ENCODE peak calls at places on chromosomes 6 and 20, in four cellular contexts. One of them, this sample, is unnamed.

GRCh38 chr6:130893277-130893676 is 66.1 kb downstream of the SMLR1 start:
- DNase-seq in K562: no peak
- DNase-seq in IMR-90: no peak
- DNase-seq in HepG2: no peak
- DNase-seq in this sample: no peak

GRCh38 chr6:138528986-138529385 is 29.7 kb upstream of the NHSL1 start:
- DNase-seq in K562: no peak
- DNase-seq in HepG2: no peak
- DNase-seq in IMR-90: no peak
- DNase-seq in this sample: no peak

GRCh38 chr20:57680131-57680716 is 29.6 kb downstream of the PMEPA1 start:
- DNase-seq in K562: no peak
- DNase-seq in HepG2: no peak
- DNase-seq in IMR-90: no peak
- DNase-seq in this sample: peak

GRCh38 chr6:11354019-11354418 is 121.6 kb upstream of the NEDD9 start:
- DNase-seq in HepG2: no peak
- DNase-seq in IMR-90: peak
- DNase-seq in K562: no peak
- DNase-seq in this sample: no peak

GRCh38 chr6:78615430-78615904 is 251.9 kb upstream of the IRAK1BP1 start:
- DNase-seq in HepG2: no peak
- DNase-seq in K562: no peak
- DNase-seq in IMR-90: no peak
- DNase-seq in this sample: peak

GRCh38 chr20:18197382-18198070 is 59.9 kb downstream of the KAT14 start:
- DNase-seq in HepG2: no peak
- DNase-seq in K562: no peak
- DNase-seq in IMR-90: no peak
- DNase-seq in this sample: no peak

GRCh38 chr20:34560141-34560523 is 1.6 kb downstream of the MAP1LC3A start:
- DNase-seq in IMR-90: no peak
- DNase-seq in HepG2: no peak
- DNase-seq in K562: no peak
- DNase-seq in this sample: no peak

GRCh38 chr20:63168861-63169260 is 47.1 kb downstream of the YTHDF1 start:
- DNase-seq in HepG2: no peak
- DNase-seq in K562: no peak
- DNase-seq in IMR-90: no peak
- DNase-seq in this sample: no peak

GRCh38 chr6:72466471-72466870 is 155.4 kb upstream of the KCNQ5 start:
- DNase-seq in HepG2: no peak
- DNase-seq in IMR-90: no peak
- DNase-seq in K562: no peak
- DNase-seq in this sample: no peak

GRCh38 chr20:8427419-8428065 is 295.5 kb downstream of the PLCB1 start:
- DNase-seq in HepG2: no peak
- DNase-seq in K562: no peak
- DNase-seq in IMR-90: peak
- DNase-seq in this sample: no peak

GRCh38 chr6:80316655-80317332 is 210.3 kb downstream of the BCKDHB start:
- DNase-seq in IMR-90: no peak
- DNase-seq in HepG2: no peak
- DNase-seq in K562: no peak
- DNase-seq in this sample: no peak

GRCh38 chr6:56226946-56227879 is 20.2 kb downstream of the COL21A1 start:
- DNase-seq in IMR-90: peak
- DNase-seq in HepG2: no peak
- DNase-seq in K562: no peak
- DNase-seq in this sample: no peak

GRCh38 chr6:33988121-33989015 is 157.5 kb downstream of the GRM4 start:
- DNase-seq in K562: no peak
- DNase-seq in IMR-90: no peak
- DNase-seq in HepG2: peak
- DNase-seq in this sample: no peak

GRCh38 chr6:170459451-170459850 is 93.7 kb downstream of the PSMB1 start:
- DNase-seq in IMR-90: peak
- DNase-seq in HepG2: no peak
- DNase-seq in K562: no peak
- DNase-seq in this sample: peak

GRCh38 chr6:141033101-141033500 is 1099.6 kb upstream of the GJE1 start:
- DNase-seq in K562: no peak
- DNase-seq in HepG2: no peak
- DNase-seq in IMR-90: peak
- DNase-seq in this sample: no peak

GRCh38 chr20:63027425-63028389 is 20.9 kb upstream of the BHLHE23 start:
- DNase-seq in K562: no peak
- DNase-seq in IMR-90: no peak
- DNase-seq in HepG2: no peak
- DNase-seq in this sample: no peak

GRCh38 chr6:72696055-72696454 is 74.2 kb downstream of the KCNQ5 start:
- DNase-seq in K562: no peak
- DNase-seq in HepG2: no peak
- DNase-seq in IMR-90: no peak
- DNase-seq in this sample: no peak

DNA sequence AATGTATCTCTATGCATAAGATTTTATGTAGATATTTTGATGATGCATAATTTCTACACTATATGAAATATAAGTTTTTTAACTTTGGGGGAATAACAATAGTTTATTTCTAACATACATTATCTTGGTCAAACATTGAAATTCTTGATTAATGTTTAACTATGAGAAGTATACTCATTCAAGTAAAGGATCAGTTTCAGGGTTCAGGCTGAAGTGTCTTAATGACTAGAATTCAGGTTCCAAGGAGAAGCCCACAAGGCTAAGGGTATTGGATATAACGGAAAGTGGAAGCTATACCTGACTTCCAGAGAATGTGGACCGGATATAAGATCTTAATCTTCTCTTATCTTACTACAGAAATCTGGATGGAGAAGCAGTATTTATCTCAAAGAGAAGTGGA is at the start of gene TINAG:
- DNase-seq in HepG2: no peak
- DNase-seq in K562: no peak
- DNase-seq in IMR-90: no peak
- DNase-seq in this sample: no peak
- TF ChIP-seq CEBPB in HepG2: no peak
- TF ChIP-seq CEBPB in K562: no peak
- TF ChIP-seq CEBPB in IMR-90: no peak
- TF ChIP-seq CEBPB in this sample: no peak

GRCh38 chr20:22909436-22909835 is 125.7 kb upstream of the SSTR4 start:
- DNase-seq in K562: peak
- DNase-seq in IMR-90: no peak
- DNase-seq in HepG2: no peak
- DNase-seq in this sample: no peak
- TF ChIP-seq MXI1 in K562: no peak
- TF ChIP-seq MXI1 in IMR-90: no peak
- TF ChIP-seq MXI1 in HepG2: no peak
- TF ChIP-seq MXI1 in this sample: no peak

DNA sequence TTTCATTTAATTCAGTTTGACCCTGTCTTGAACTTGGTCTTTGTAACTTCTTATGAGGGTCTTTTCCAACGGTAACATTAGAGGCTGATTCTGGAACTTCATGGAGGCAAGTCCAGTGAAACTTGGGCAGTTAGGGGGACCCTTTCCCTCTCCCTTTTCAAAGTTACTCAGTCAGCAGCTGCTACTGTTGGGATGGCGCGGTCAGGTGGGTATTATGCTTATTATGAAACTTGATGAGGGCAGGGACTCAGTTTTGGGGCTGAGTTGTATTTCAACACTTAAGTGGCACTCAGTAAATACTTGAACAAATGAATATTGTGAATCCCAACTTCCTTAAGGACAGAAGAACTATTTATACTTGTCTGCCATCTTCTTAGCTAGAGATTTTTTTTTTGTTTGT is 20.8 kb downstream of the TOP1 start:
- DNase-seq in HepG2: no peak
- DNase-seq in K562: no peak
- DNase-seq in IMR-90: no peak
- DNase-seq in this sample: no peak
- TF ChIP-seq CEBPB in HepG2: no peak
- TF ChIP-seq CEBPB in K562: no peak
- TF ChIP-seq CEBPB in IMR-90: no peak
- TF ChIP-seq CEBPB in this sample: no peak

GRCh38 chr6:124977067-124977908 is 15.1 kb downstream of the RNF217 start:
- DNase-seq in IMR-90: peak
- DNase-seq in K562: no peak
- DNase-seq in HepG2: no peak
- DNase-seq in this sample: no peak

GRCh38 chr6:124970763-124971162 is 8.5 kb downstream of the RNF217 start:
- DNase-seq in IMR-90: no peak
- DNase-seq in HepG2: no peak
- DNase-seq in K562: no peak
- DNase-seq in this sample: no peak

GRCh38 chr6:124974770-124975377 is 12.6 kb downstream of the RNF217 start:
- DNase-seq in HepG2: no peak
- DNase-seq in K562: no peak
- DNase-seq in IMR-90: no peak
- DNase-seq in this sample: no peak

GRCh38 chr6:124970243-124970642 is 8.0 kb downstream of the RNF217 start:
- DNase-seq in K562: no peak
- DNase-seq in HepG2: no peak
- DNase-seq in IMR-90: peak
- DNase-seq in this sample: no peak

GRCh38 chr6:124973780-124974179 is 11.5 kb downstream of the RNF217 start:
- DNase-seq in IMR-90: no peak
- DNase-seq in HepG2: no peak
- DNase-seq in K562: no peak
- DNase-seq in this sample: no peak
- TF ChIP-seq MXI1 in IMR-90: no peak
- TF ChIP-seq MXI1 in HepG2: no peak
- TF ChIP-seq MXI1 in K562: no peak
- TF ChIP-seq MXI1 in this sample: no peak

GRCh38 chr6:4509506-4509905 is 266.7 kb upstream of the CDYL start:
- DNase-seq in IMR-90: no peak
- DNase-seq in K562: no peak
- DNase-seq in HepG2: no peak
- DNase-seq in this sample: no peak
- TF ChIP-seq CEBPB in IMR-90: no peak
- TF ChIP-seq CEBPB in K562: no peak
- TF ChIP-seq CEBPB in HepG2: no peak
- TF ChIP-seq CEBPB in this sample: no peak

GRCh38 chr6:118660218-118660569 is 8.8 kb upstream of the CEP85L start:
- DNase-seq in HepG2: no peak
- DNase-seq in K562: peak
- DNase-seq in IMR-90: no peak
- DNase-seq in this sample: no peak

GRCh38 chr6:118663993-118664985 is 12.9 kb upstream of the CEP85L start:
- DNase-seq in HepG2: no peak
- DNase-seq in K562: no peak
- DNase-seq in IMR-90: no peak
- DNase-seq in this sample: no peak

GRCh38 chr6:118656822-118657451 is 5.5 kb upstream of the CEP85L start:
- DNase-seq in K562: no peak
- DNase-seq in HepG2: no peak
- DNase-seq in IMR-90: no peak
- DNase-seq in this sample: no peak

GRCh38 chr6:118665011-118665410 is 13.6 kb upstream of the CEP85L start:
- DNase-seq in K562: no peak
- DNase-seq in HepG2: no peak
- DNase-seq in IMR-90: no peak
- DNase-seq in this sample: no peak

DNA sequence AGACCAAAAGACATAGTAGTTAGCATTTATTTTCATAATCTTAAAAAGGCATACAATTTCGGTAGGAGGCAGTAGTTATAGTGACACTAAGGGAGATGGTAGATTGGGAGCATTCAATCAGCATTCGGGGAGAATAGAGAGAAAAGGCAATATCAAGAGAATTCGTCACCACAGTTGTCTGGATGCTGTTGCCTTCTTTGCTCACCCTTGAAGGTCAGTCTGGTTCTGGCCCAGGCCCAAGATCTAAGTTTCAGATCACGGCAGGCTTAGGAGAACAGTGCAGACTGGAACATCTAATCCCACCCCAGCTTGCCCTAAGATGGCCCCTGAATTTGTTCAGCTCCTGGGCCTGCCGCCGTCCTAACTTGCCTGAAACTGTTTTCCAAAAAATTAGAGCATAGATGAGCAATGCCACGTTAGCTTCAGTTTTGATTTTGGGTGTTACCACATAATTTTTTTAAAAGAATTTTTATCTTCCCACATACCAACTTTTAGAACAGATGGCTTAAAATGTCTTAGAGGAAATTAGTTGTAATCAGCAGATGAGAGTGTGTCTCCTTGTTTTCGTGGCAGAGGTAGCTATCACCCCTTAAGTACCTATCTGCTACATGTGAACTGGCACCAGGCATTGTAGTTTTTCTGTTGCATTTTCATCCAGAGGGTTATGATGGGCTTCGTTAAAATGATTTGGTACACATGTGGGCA is 8.3 kb upstream of the CEP85L start:
- DNase-seq in K562: no peak
- DNase-seq in IMR-90: no peak
- DNase-seq in HepG2: no peak
- DNase-seq in this sample: no peak
- TF ChIP-seq MXI1 in K562: no peak
- TF ChIP-seq MXI1 in IMR-90: no peak
- TF ChIP-seq MXI1 in HepG2: no peak
- TF ChIP-seq MXI1 in this sample: no peak